ENCODE peak calls at places on chromosome 17, in four cellular contexts. V is body of pancreas, H is AG09319, W is dorsolateral prefrontal cortex. I is an unnamed sample.

GRCh38 chr17:61451538-61452300 is 503 bp upstream of the TBX4 start:
- DNase-seq in V (no peak), W (no peak), H (no peak), I (no peak)

GRCh38 chr17:60559995-60560859 is 34.2 kb upstream of the APPBP2 start:
- DNase-seq in V (no peak), H (no peak), W (no peak), I (no peak)

GRCh38 chr17:78919816-78920516 is 5.2 kb downstream of the TIMP2 start:
- DNase-seq in H (no peak), V (no peak), W (no peak), I (no peak)

GRCh38 chr17:68290268-68290954 is 516 bp downstream of the SLC16A6 start:
- DNase-seq in W (peak; percentile 39), V (no peak), H (no peak), I (no peak)

GRCh38 chr17:27906238-27906603 is 13.1 kb upstream of the LYRM9 start:
- DNase-seq in W (no peak), H (no peak), V (no peak), I (no peak)

GRCh38 chr17:77394540-77395295 is 253.9 kb downstream of the SEC14L1 start:
- DNase-seq in H (no peak), W (no peak), V (peak; percentile 77), I (no peak)

GRCh38 chr17:66562119-66562518 is 259.7 kb downstream of the PRKCA start:
- DNase-seq in W (no peak), H (no peak), V (no peak), I (no peak)

GRCh38 chr17:47604268-47604927 is 45.3 kb upstream of the KPNB1 start:
- DNase-seq in H (peak; percentile 50), W (no peak), V (no peak), I (no peak)

GRCh38 chr17:73391331-73392265 is 79.8 kb upstream of the CDC42EP4 start:
- DNase-seq in V (no peak), W (no peak), H (no peak), I (no peak)

GRCh38 chr17:43366809-43367587 is 31.8 kb upstream of the ARL4D start:
- DNase-seq in H (no peak), V (no peak), W (no peak), I (no peak)

GRCh38 chr17:69492410-69493071 is 78.0 kb downstream of the MAP2K6 start:
- DNase-seq in H (peak; percentile 62), W (no peak), V (no peak), I (no peak)

GRCh38 chr17:37714897-37715296 is 30.0 kb downstream of the HNF1B start:
- DNase-seq in V (no peak), W (no peak), H (no peak), I (no peak)

GRCh38 chr17:34009946-34010345 is 245.1 kb upstream of the CCL2 start:
- DNase-seq in W (no peak), V (no peak), H (no peak), I (no peak)

GRCh38 chr17:67558740-67559380 is 158.9 kb upstream of the NOL11 start:
- DNase-seq in W (no peak), H (no peak), V (no peak), I (no peak)

GRCh38 chr17:61201211-61201610 is 198.4 kb upstream of the TBX2 start:
- DNase-seq in H (peak; percentile 93), W (no peak), V (no peak), I (no peak)

GRCh38 chr17:41792835-41793748 is 6.6 kb upstream of the JUP start:
- DNase-seq in W (no peak), V (peak; percentile 86), H (no peak), I (no peak)

GRCh38 chr17:39705786-39706348 is 6.0 kb downstream of the ERBB2 start:
- DNase-seq in V (peak; percentile 95), W (no peak), H (no peak), I (no peak)

GRCh38 chr17:34581446-34582184 is 2.2 kb downstream of the TMEM132E start:
- DNase-seq in W (no peak), V (no peak), H (no peak), I (no peak)

GRCh38 chr17:58083491-58084316 is 485 bp downstream of the DYNLL2 start:
- DNase-seq in V (peak; percentile 72), W (no peak), H (no peak), I (no peak)

GRCh38 chr17:38656959-38657823 is 17.6 kb downstream of the EPOP start:
- DNase-seq in W (peak; percentile 77), V (peak; percentile 30), H (no peak), I (no peak)

GRCh38 chr17:65170839-65171238 is 33.7 kb downstream of the RGS9 start:
- DNase-seq in V (peak; percentile 81), W (no peak), H (no peak), I (no peak)

GRCh38 chr17:50946891-50947843 is 81.0 kb upstream of the TOB1 start:
- DNase-seq in H (no peak), V (no peak), W (peak; percentile 17), I (peak; percentile 13)

GRCh38 chr17:66822009-66822408 is 12.9 kb upstream of the CACNG5 start:
- DNase-seq in W (no peak), V (no peak), H (no peak), I (no peak)

DNA sequence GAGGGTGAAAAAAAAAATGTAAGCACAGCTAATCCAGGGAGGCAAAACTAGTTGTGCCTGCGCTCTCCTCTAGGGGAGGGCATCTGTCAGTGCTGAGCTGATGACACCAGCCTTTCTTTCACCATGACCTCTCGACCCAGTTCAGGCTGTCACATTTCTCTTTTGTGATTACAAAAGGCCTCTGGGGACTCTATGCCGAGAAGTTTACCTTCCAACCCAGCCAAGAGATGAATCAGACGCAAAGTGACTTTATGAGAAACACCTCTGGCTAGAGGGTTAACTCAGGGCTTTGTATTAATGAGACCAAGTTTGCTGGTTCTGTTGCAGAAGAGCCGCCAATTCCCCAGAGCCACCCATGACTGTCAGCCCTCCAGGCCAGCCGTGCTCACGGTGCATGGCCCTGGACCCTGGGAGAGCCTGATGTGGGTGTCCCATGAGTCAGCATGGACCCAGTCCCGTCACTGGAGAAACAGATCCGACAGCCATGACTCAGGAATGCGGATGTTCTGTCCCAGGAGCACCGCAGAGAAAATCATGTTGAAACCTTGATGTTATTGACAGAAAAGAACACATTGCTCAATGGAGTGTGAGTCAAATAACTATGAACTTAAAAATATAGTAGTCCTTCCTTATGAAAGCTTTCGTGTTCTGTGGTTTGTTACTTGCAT is 437.2 kb downstream of the HS3ST3B1 start:
- DNase-seq in V (peak; percentile 74), W (no peak), H (peak; percentile 89), I (no peak)
- TF ChIP-seq CTCF in V (no peak), W (no peak), H (peak; percentile 34), I (no peak)

GRCh38 chr17:45283711-45284110 is 21.8 kb upstream of the SPATA32 start:
- DNase-seq in V (no peak), H (no peak), W (no peak), I (no peak)

GRCh38 chr17:45286286-45286685 is 24.4 kb upstream of the SPATA32 start:
- DNase-seq in V (no peak), H (no peak), W (no peak), I (no peak)

GRCh38 chr17:45282683-45283644 is 21.1 kb upstream of the SPATA32 start:
- DNase-seq in H (no peak), V (peak; percentile 37), W (peak; percentile 49), I (no peak)

GRCh38 chr17:45287526-45288264 is 25.8 kb upstream of the SPATA32 start:
- DNase-seq in V (peak; percentile 49), W (no peak), H (no peak), I (peak; percentile 57)

DNA sequence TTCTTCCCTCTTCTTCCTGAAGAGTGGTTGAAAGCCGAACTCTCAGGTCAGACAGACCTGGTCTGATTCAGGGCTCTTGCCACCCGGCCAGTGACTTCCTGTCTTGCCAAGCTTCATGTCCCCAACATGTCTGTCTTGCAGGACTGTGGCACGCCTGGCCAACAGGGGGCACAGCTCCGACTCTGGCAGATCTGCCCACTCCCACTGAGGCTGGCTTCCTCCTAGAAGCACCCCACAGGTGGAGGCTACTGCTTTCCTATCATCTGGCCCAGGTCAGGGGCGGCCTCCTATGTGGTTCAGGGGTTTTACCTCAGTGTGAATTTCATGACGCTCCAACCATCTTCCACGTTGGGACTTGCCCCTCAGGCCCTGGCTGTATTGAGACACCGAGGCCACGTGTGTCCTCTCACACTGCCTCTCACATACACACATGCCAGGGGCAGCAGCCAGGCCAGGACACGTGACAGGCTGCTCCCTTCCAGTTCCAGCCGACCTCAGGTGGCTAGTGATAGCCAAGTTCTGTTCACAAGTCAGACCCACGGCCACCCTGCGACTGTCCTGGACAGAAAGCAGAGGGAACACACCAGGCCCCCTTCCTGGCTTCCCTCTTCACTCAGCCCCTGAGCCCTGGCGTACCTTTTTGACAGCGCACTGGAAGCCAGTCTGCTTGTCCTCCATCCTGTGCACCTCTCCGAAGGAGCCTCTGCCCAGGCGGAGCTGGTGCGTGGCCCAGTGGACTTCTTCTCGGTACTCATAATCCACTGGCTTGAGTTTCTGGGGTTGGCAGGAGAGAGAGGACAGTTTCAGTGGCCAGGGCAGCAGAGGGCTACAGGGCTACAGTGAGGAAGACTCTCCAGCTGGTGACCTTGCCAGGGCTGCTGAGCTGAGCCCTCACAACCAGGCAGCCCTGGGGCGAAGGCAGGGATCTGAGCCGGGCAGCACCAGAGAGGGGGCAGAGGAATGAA is 22.6 kb upstream of the SPATA32 start:
- DNase-seq in W (no peak), H (no peak), V (peak; percentile 46), I (no peak)
- TF ChIP-seq CTCF in W (no peak), H (peak; percentile 17), V (peak; percentile 12), I (peak; percentile 35)

DNA sequence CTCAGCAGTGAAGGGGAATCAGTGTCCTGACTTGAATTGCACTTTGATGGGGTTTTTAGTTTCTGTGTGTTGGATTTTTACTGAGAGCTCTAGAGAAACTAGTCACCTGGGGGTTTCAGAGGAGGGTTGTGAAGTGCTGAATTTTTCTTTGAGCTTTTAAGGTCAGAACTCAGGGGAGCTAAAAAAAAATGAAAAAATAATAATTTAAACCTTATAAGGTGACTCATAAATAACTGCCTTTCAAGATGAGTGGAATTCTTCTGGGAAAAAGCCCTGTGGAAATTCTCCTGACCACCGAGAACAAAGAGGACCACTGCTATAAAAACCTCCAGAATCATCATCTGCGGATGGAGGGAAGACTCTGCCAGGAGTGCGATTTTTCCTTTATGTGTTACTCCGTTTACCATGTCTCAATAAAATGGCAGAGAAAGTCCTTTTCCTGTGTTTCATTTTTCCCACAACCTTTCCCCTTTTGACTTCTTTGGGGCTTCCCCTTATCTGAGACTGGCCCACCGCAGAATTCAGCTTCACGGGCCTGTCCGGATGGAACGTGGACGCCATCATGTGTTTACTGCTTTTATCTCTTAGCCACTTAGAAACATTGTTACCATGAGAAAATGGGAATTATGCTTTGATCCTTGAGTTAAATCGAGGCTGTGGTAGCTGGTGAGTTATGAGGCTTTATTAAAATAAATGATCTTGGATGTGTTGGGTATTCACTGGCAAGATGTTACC is 39.7 kb downstream of the RPTOR start:
- DNase-seq in V (no peak), W (no peak), H (no peak), I (no peak)
- TF ChIP-seq CTCF in V (no peak), W (no peak), H (no peak), I (no peak)

DNA sequence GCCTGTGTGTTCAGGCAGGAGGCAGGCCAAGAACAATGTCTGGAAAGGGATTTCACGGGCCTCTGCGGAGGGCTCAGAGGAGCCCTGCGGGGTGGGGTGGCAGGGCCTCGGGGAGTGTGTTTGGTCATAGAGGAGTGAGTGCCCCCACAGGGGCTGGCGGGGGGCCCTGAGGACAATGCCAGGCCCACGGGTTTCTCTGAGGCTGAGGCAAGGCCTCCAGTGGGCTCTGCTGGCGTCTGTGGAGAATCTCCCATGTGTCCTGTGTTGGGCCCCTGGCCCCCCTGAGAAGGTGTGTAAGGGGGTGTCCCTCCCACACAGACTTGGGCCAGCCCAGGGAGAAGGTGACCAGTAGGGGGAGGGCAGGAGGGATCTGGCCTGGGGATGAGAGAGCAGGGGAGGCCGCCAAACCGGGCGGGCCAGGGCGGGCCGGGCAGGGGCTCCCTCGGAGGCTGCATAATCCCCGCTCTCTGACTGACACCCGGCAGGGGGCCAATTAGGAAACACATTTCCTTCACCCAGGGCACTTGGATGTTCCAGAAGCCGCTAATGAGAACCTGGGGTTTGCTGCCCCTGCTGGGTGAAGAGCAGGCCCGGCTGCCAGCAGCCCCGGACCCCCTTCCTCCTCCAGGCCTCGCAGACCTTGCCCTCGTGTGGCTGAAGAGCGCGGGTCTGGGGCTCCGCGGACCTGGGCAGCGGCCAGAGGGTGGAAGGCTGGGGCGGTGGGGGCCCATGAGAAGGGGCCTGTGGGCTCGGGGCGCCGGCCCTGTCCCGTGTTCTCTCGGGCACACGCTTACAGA is 204.2 kb downstream of the NTN1 start:
- DNase-seq in W (no peak), H (no peak), V (no peak), I (no peak)
- TF ChIP-seq CTCF in W (no peak), H (no peak), V (no peak), I (no peak)

I was measured in D721Med.